ENCODE peak calls at places on chromosomes 3 and 15, in eight cellular contexts. G is body of pancreas, W is stomach, R is right lobe of liver, I is endothelial cell of umbilical vein, L is transverse colon, X is spleen, T is A549. A is an unnamed sample.

GRCh38 chr15:69910511-69910910 is 187.2 kb downstream of the TLE3 start:
- DNase-seq in G (no peak), X (no peak), I (no peak), R (no peak), W (no peak), T (no peak), L (no peak), A (no peak)

GRCh38 chr3:157151627-157152026 is 8.3 kb downstream of the CCNL1 start:
- DNase-seq in L (no peak), W (no peak), R (no peak), X (no peak), T (no peak), G (no peak), I (no peak), A (no peak)

GRCh38 chr15:51750942-51751686 is at the start of gene TMOD2:
- DNase-seq in L (peak; percentile 49), T (peak; percentile 34), I (no peak), X (peak; percentile 92), R (peak; percentile 61), G (peak; percentile 62), W (peak; percentile 53), A (peak; percentile 77)

GRCh38 chr15:68311464-68311835 is 33.9 kb downstream of the FEM1B start:
- DNase-seq in R (no peak), G (no peak), X (peak; percentile 51), I (no peak), L (no peak), W (no peak), T (no peak), A (no peak)

GRCh38 chr3:105513042-105513441 is 146.3 kb downstream of the ALCAM start:
- DNase-seq in G (no peak), L (no peak), R (no peak), T (no peak), X (no peak), I (no peak), W (no peak), A (no peak)

GRCh38 chr3:143897558-143898305 is 49.5 kb upstream of the SLC9A9 start:
- DNase-seq in W (no peak), L (no peak), T (peak; percentile 5), X (no peak), R (no peak), I (peak; percentile 24), G (no peak), A (no peak)

GRCh38 chr15:65054333-65055200 is 9.4 kb downstream of the SLC51B start:
- DNase-seq in T (peak; percentile 79), G (peak; percentile 82), I (peak; percentile 61), W (peak; percentile 80), X (peak; percentile 87), R (peak; percentile 80), L (peak; percentile 79), A (peak; percentile 86)

GRCh38 chr3:47664519-47664918 is 85.9 kb upstream of the CSPG5 start:
- DNase-seq in X (no peak), I (no peak), G (no peak), L (no peak), R (no peak), W (no peak), T (peak; percentile 37), A (no peak)

GRCh38 chr3:176469694-176470205 is 727.5 kb downstream of the TBL1XR1 start:
- DNase-seq in I (no peak), T (peak; percentile 32), G (no peak), X (no peak), R (no peak), W (no peak), L (no peak), A (no peak)

GRCh38 chr15:96978937-96979473 is 648.5 kb downstream of the NR2F2 start:
- DNase-seq in R (no peak), I (no peak), W (no peak), T (no peak), X (no peak), L (no peak), G (peak; percentile 63), A (no peak)

GRCh38 chr15:68379058-68379758 is 52.8 kb downstream of the ITGA11 start:
- DNase-seq in G (no peak), X (no peak), I (no peak), W (peak; percentile 17), T (no peak), L (no peak), R (no peak), A (no peak)

GRCh38 chr3:29420106-29420505 is 139.2 kb downstream of the RBMS3 start:
- DNase-seq in G (peak; percentile 5), R (no peak), X (no peak), W (no peak), T (no peak), I (no peak), L (no peak), A (no peak)

GRCh38 chr15:33975023-33975565 is 6.8 kb downstream of the CHRM5 start:
- DNase-seq in X (no peak), T (peak; percentile 14), G (no peak), I (no peak), W (no peak), L (no peak), R (no peak), A (no peak)

GRCh38 chr15:67587754-67588153 is 45.3 kb downstream of the MAP2K5 start:
- DNase-seq in I (no peak), T (no peak), R (no peak), W (no peak), X (no peak), L (no peak), G (no peak), A (no peak)

GRCh38 chr3:49671291-49672288 is 2.6 kb upstream of the APEH start:
- DNase-seq in W (peak; percentile 81), T (peak; percentile 71), L (peak; percentile 79), G (peak; percentile 87), R (peak; percentile 76), X (peak; percentile 88), I (peak; percentile 69), A (peak; percentile 65)

GRCh38 chr3:49674491-49674983 is 386 bp downstream of the APEH start:
- DNase-seq in G (no peak), W (no peak), R (no peak), L (peak; percentile 38), I (no peak), X (no peak), T (no peak), A (no peak)

GRCh38 chr3:49675912-49676311 is 1.8 kb downstream of the APEH start:
- DNase-seq in G (no peak), L (no peak), R (no peak), I (no peak), X (no peak), T (no peak), W (no peak), A (no peak)

GRCh38 chr3:49673131-49673714 is 928 bp upstream of the APEH start:
- DNase-seq in L (peak; percentile 29), R (no peak), I (no peak), G (no peak), X (no peak), W (no peak), T (peak; percentile 43), A (no peak)

DNA sequence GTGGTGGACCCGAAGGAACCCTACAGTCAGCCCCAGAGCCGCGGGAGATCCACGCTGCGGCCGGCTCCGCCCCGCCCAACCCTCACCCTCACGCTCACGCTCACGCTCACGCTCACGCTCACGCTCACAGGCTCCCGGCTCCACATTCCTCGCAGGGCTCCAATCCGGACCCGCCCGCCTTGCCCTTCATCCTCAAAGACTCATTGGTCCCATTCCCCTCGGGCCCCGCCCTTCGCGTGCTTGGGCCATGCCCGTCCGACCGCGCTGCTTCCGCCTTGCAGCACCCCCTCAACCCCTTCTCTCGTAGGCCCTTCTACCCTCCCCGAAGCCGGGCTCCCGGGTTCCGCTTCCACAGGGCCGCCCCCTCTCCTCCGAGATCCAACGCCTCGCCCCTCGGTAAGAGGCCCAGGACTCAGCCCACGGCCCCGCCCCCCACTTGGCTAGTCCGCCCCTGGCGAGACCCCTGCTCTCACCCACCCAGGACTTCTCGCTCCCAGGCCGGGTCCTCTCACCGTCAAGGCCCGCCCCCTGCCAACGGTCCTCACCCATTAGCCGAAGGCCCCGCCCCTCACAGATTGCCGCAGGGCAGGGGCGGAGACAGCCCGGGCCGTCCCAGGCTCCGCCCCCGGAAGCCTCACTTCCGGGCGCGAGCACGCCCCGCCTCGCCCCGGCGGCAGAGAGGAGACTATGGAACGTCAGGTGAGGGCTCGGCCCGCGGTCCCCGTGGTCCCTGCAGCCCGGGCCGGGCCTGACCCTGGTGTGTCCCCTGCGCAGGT is at the start of gene APEH:
- DNase-seq in W (peak; percentile 98), X (peak; percentile 99), R (peak; percentile 98), L (peak; percentile 98), I (peak; percentile 95), T (peak; percentile 98), G (peak; percentile 99), A (peak; percentile 95)
- TF ChIP-seq POLR2A in W (no peak), X (no peak), R (peak; percentile 77), L (peak; percentile 93), I (peak; percentile 84), T (peak; percentile 51), G (peak; percentile 85), A (no peak)

GRCh38 chr3:84109911-84110310 is 848.9 kb upstream of the CADM2 start:
- DNase-seq in G (no peak), W (no peak), L (no peak), R (no peak), I (no peak), T (no peak), X (no peak), A (no peak)
- H3K27ac ChIP-seq in G (no peak overlapping the region), W (no peak overlapping the region), L (no peak overlapping the region), R (no peak overlapping the region), I (no peak overlapping the region), T (no peak overlapping the region), X (no peak overlapping the region), A (no peak overlapping the region)

GRCh38 chr3:101720851-101721649 is 3.4 kb upstream of the CEP97 start:
- DNase-seq in L (no peak), R (no peak), I (no peak), W (no peak), X (no peak), G (no peak), T (no peak), A (no peak)
- H3K4me3 ChIP-seq in L (no peak overlapping the region), R (no peak overlapping the region), I (no peak overlapping the region), W (no peak overlapping the region), X (no peak overlapping the region), G (no peak overlapping the region), T (no peak overlapping the region), A (no peak overlapping the region)

DNA sequence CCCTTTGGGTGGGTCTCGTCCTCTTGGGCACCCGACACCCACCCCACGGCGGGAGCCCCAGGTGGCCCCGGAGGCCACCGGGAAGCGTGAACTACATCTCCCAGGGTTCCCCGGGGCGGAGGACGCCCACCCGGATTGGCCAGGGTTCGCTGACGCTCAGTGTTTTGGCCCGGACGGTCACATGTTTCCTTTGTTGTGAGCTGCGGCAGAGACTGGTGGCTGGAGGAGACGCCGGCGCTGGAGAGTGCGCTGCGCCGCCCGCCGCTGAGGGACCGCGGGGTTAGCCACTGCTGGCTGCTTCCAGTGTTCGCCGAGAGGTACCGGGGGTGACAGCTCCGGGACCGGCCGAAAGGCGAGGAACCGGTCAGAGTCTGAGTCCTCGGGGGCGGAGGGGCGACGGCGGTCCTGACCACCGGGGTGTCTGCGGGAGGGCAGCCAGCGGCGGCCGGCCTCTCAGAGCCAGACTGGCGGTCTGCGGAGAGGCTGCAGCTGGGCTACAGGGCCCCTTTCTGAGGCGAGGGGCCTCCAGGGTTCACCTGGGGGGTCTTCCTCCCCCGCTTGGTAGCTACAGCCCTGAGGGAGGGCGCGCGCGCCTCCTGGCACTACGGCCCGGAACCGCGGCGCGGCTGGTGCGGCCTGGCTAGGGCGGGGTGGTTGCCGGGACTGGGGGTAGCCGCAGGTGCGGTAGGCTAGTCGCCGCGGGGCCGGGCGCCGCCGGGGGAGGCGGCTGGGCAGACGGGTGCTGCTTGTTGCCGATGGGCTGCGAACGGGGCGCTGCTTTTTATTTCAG is at the start of gene KLHL24:
- DNase-seq in W (peak; percentile 94), G (peak; percentile 95), T (peak; percentile 86), I (peak; percentile 93), R (peak; percentile 96), L (peak; percentile 95), X (peak; percentile 97), A (peak; percentile 95)
- TF ChIP-seq POLR2A in W (no peak), G (peak; percentile 99), T (no peak), I (peak; percentile 41), R (peak; percentile 98), L (peak; percentile 99), X (peak; percentile 99), A (peak; percentile 95)

GRCh38 chr15:74858366-74858735 is 14.8 kb downstream of the SCAMP2 start:
- DNase-seq in G (no peak), I (no peak), L (no peak), T (no peak), W (no peak), R (no peak), X (no peak), A (no peak)
- H3K27ac ChIP-seq in G (no peak overlapping the region), I (no peak overlapping the region), L (peak overlapping the region; percentile 32), T (no peak overlapping the region), W (no peak overlapping the region), R (no peak overlapping the region), X (peak overlapping the region; percentile 32), A (no peak overlapping the region)

A was measured in heart left ventricle.